ENCODE peak calls at places on chromosomes 7 and 10, in five cellular contexts. I is hepatocyte, A is thoracic aorta, T is prostate gland, Z is astrocyte. P is an unnamed sample.

GRCh38 chr10:77248104-77248503 is 389.5 kb downstream of the KCNMA1 start:
- DNase-seq in I (peak), A (no peak), T (no peak), Z (no peak), P (no peak)

GRCh38 chr10:17249820-17250219 is 21.8 kb downstream of the VIM start:
- DNase-seq in I (no peak), A (no peak), T (no peak), Z (no peak), P (peak)

GRCh38 chr7:79452495-79453265 is 787 bp downstream of the MAGI2 start:
- DNase-seq in I (peak), A (no peak), T (peak), Z (peak), P (peak)

GRCh38 chr7:73823873-73824597 is 6.8 kb upstream of the CLDN4 start:
- DNase-seq in I (no peak), A (no peak), T (no peak), Z (no peak), P (no peak)

GRCh38 chr7:70270149-70270548 is 671.9 kb downstream of the AUTS2 start:
- DNase-seq in I (no peak), A (no peak), T (no peak), Z (no peak), P (no peak)

GRCh38 chr10:132697568-132698200 is 88.3 kb downstream of the NKX6-2 start:
- DNase-seq in I (no peak), A (no peak), T (no peak), Z (no peak), P (no peak)

GRCh38 chr10:68871731-68872342 is 29.3 kb upstream of the DDX50 start:
- DNase-seq in I (peak), A (no peak), T (peak), Z (peak), P (peak)

GRCh38 chr7:91850455-91850854 is 30.0 kb downstream of the MTERF1 start:
- DNase-seq in I (no peak), A (no peak), T (no peak), Z (peak), P (peak)

GRCh38 chr7:11726251-11727155 is 105.5 kb downstream of the THSD7A start:
- DNase-seq in I (peak), A (no peak), T (peak), Z (peak), P (peak)

GRCh38 chr7:56218510-56218909 is 102.3 kb upstream of the NUPR2 start:
- DNase-seq in I (no peak), A (no peak), T (no peak), Z (no peak), P (no peak)

GRCh38 chr7:108415821-108416536 is 40.3 kb downstream of the NRCAM start:
- DNase-seq in I (no peak), A (no peak), T (no peak), Z (peak), P (peak)

GRCh38 chr7:55288070-55288824 is 76.9 kb upstream of the LANCL2 start:
- DNase-seq in I (no peak), A (no peak), T (no peak), Z (no peak), P (peak)

GRCh38 chr7:93365341-93365740 is 133.2 kb downstream of the VPS50 start:
- DNase-seq in I (no peak), A (no peak), T (no peak), Z (peak), P (peak)

GRCh38 chr10:87547734-87548311 is 43.1 kb downstream of the MINPP1 start:
- DNase-seq in I (no peak), A (no peak), T (no peak), Z (peak), P (peak)

GRCh38 chr7:130878785-130879184 is 144.8 kb upstream of the KLF14 start:
- DNase-seq in I (no peak), A (no peak), T (no peak), Z (peak), P (peak)
- H3K27ac ChIP-seq in I (no peak), A (no peak), T (no peak), Z (peak), P (peak)

GRCh38 chr10:34156781-34157425 is 658.2 kb downstream of the PARD3 start:
- DNase-seq in I (peak), A (no peak), T (peak), Z (peak), P (peak)
- TF ChIP-seq CTCF in I (no peak), A (no peak), T (no peak), Z (no peak), P (peak)

DNA sequence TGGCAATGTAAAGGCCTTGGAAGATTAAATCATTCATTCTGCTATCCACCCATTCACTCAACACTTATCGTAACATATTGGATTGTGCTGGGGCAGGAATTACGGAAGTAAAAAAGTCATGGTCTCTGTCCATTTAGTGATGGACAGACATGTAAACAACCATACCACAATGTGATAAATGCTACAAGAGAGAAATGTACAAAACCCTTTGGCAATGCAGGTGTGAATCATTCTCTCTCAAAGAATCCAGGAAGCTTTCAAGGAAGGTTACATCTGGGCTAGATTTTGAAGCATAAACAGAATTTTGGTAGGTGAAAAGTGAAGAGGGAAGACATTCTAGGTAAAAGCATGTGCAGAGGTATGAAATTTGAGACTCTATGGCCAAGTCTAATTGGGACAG is 61.6 kb upstream of the KCNIP2 start:
- DNase-seq in I (no peak), A (no peak), T (no peak), Z (no peak), P (no peak)
- H3K27ac ChIP-seq in I (no peak), A (no peak), T (no peak), Z (no peak), P (no peak)

GRCh38 chr10:89281606-89282395 is 20.0 kb upstream of the IFIT2 start:
- DNase-seq in I (no peak), A (no peak), T (no peak), Z (no peak), P (no peak)
- TF ChIP-seq CTCF in I (no peak), A (no peak), T (no peak), Z (no peak), P (no peak)

P was measured in fibroblast of lung.